ENCODE peak calls at places on chromosomes 11 and 22, in eight cellular contexts. One of them, this sample, is unnamed.

GRCh38 chr11:80436547-80436946 is 995.7 kb upstream of the TENM4 start:
- DNase-seq in cardiac muscle cell: no peak
- DNase-seq in HL-60: no peak
- DNase-seq in adrenal gland: no peak
- DNase-seq in PC-3: no peak
- DNase-seq in lower leg skin: no peak
- DNase-seq in tibial artery: no peak
- DNase-seq in H1: no peak
- DNase-seq in this sample: no peak

GRCh38 chr11:68852628-68853027 is 10.9 kb upstream of the CPT1A start:
- DNase-seq in adrenal gland: no peak
- DNase-seq in HL-60: no peak
- DNase-seq in cardiac muscle cell: no peak
- DNase-seq in lower leg skin: no peak
- DNase-seq in PC-3: no peak
- DNase-seq in tibial artery: no peak
- DNase-seq in H1: no peak
- DNase-seq in this sample: no peak

GRCh38 chr22:43308451-43309235 is 34.5 kb downstream of the SCUBE1 start:
- DNase-seq in cardiac muscle cell: no peak
- DNase-seq in H1: no peak
- DNase-seq in tibial artery: no peak
- DNase-seq in PC-3: no peak
- DNase-seq in adrenal gland: no peak
- DNase-seq in lower leg skin: no peak
- DNase-seq in HL-60: no peak
- DNase-seq in this sample: no peak

GRCh38 chr11:16404781-16405180 is 48.4 kb upstream of the SOX6 start:
- DNase-seq in PC-3: no peak
- DNase-seq in adrenal gland: no peak
- DNase-seq in H1: no peak
- DNase-seq in lower leg skin: no peak
- DNase-seq in HL-60: no peak
- DNase-seq in cardiac muscle cell: no peak
- DNase-seq in tibial artery: no peak
- DNase-seq in this sample: no peak

GRCh38 chr11:80441821-80442220 is 1001.0 kb upstream of the TENM4 start:
- DNase-seq in H1: no peak
- DNase-seq in adrenal gland: no peak
- DNase-seq in tibial artery: no peak
- DNase-seq in HL-60: no peak
- DNase-seq in lower leg skin: no peak
- DNase-seq in PC-3: peak
- DNase-seq in cardiac muscle cell: peak
- DNase-seq in this sample: peak

GRCh38 chr11:69351460-69351859 is 57.5 kb downstream of the MYEOV start:
- DNase-seq in adrenal gland: no peak
- DNase-seq in cardiac muscle cell: peak
- DNase-seq in PC-3: peak
- DNase-seq in H1: no peak
- DNase-seq in HL-60: no peak
- DNase-seq in lower leg skin: no peak
- DNase-seq in tibial artery: no peak
- DNase-seq in this sample: peak

GRCh38 chr22:29700206-29700948 is 19.4 kb upstream of the CABP7 start:
- DNase-seq in PC-3: no peak
- DNase-seq in HL-60: no peak
- DNase-seq in lower leg skin: no peak
- DNase-seq in H1: no peak
- DNase-seq in adrenal gland: no peak
- DNase-seq in cardiac muscle cell: no peak
- DNase-seq in tibial artery: no peak
- DNase-seq in this sample: no peak

GRCh38 chr22:31177420-31178162 is 17.6 kb downstream of the RNF185 start:
- DNase-seq in cardiac muscle cell: peak
- DNase-seq in adrenal gland: no peak
- DNase-seq in HL-60: no peak
- DNase-seq in PC-3: peak
- DNase-seq in tibial artery: no peak
- DNase-seq in lower leg skin: no peak
- DNase-seq in H1: no peak
- DNase-seq in this sample: peak

GRCh38 chr11:7547091-7547490 is 33.3 kb downstream of the PPFIBP2 start:
- DNase-seq in HL-60: no peak
- DNase-seq in lower leg skin: no peak
- DNase-seq in PC-3: no peak
- DNase-seq in cardiac muscle cell: no peak
- DNase-seq in H1: no peak
- DNase-seq in adrenal gland: no peak
- DNase-seq in tibial artery: no peak
- DNase-seq in this sample: no peak

GRCh38 chr11:7547687-7548086 is 33.9 kb downstream of the PPFIBP2 start:
- DNase-seq in PC-3: no peak
- DNase-seq in H1: no peak
- DNase-seq in tibial artery: no peak
- DNase-seq in lower leg skin: no peak
- DNase-seq in adrenal gland: no peak
- DNase-seq in cardiac muscle cell: no peak
- DNase-seq in HL-60: no peak
- DNase-seq in this sample: no peak

GRCh38 chr11:7546324-7546791 is 32.6 kb downstream of the PPFIBP2 start:
- DNase-seq in H1: no peak
- DNase-seq in HL-60: no peak
- DNase-seq in PC-3: peak
- DNase-seq in adrenal gland: no peak
- DNase-seq in tibial artery: no peak
- DNase-seq in cardiac muscle cell: no peak
- DNase-seq in lower leg skin: peak
- DNase-seq in this sample: peak

GRCh38 chr11:7549681-7550080 is 35.9 kb downstream of the PPFIBP2 start:
- DNase-seq in cardiac muscle cell: no peak
- DNase-seq in PC-3: no peak
- DNase-seq in tibial artery: no peak
- DNase-seq in lower leg skin: no peak
- DNase-seq in HL-60: no peak
- DNase-seq in adrenal gland: no peak
- DNase-seq in H1: no peak
- DNase-seq in this sample: no peak

GRCh38 chr11:7548659-7549283 is 35.0 kb downstream of the PPFIBP2 start:
- DNase-seq in cardiac muscle cell: no peak
- DNase-seq in lower leg skin: no peak
- DNase-seq in PC-3: peak
- DNase-seq in HL-60: no peak
- DNase-seq in H1: peak
- DNase-seq in tibial artery: no peak
- DNase-seq in adrenal gland: no peak
- DNase-seq in this sample: no peak
- TF ChIP-seq CTCF in cardiac muscle cell: no peak
- TF ChIP-seq CTCF in lower leg skin: no peak
- TF ChIP-seq CTCF in PC-3: peak
- TF ChIP-seq CTCF in HL-60: peak
- TF ChIP-seq CTCF in H1: peak
- TF ChIP-seq CTCF in tibial artery: no peak
- TF ChIP-seq CTCF in adrenal gland: no peak
- TF ChIP-seq CTCF in this sample: peak

GRCh38 chr22:39469681-39470461 is 13.1 kb downstream of the MGAT3 start:
- DNase-seq in cardiac muscle cell: no peak
- DNase-seq in HL-60: no peak
- DNase-seq in H1: no peak
- DNase-seq in PC-3: no peak
- DNase-seq in lower leg skin: no peak
- DNase-seq in adrenal gland: no peak
- DNase-seq in tibial artery: no peak
- DNase-seq in this sample: no peak

GRCh38 chr22:39472570-39473556 is 16.1 kb downstream of the MGAT3 start:
- DNase-seq in HL-60: no peak
- DNase-seq in PC-3: no peak
- DNase-seq in lower leg skin: no peak
- DNase-seq in adrenal gland: no peak
- DNase-seq in tibial artery: no peak
- DNase-seq in H1: no peak
- DNase-seq in cardiac muscle cell: peak
- DNase-seq in this sample: no peak

GRCh38 chr22:39473856-39474255 is 17.0 kb downstream of the MGAT3 start:
- DNase-seq in PC-3: no peak
- DNase-seq in H1: no peak
- DNase-seq in adrenal gland: no peak
- DNase-seq in HL-60: no peak
- DNase-seq in cardiac muscle cell: no peak
- DNase-seq in tibial artery: no peak
- DNase-seq in lower leg skin: no peak
- DNase-seq in this sample: no peak

GRCh38 chr22:39470462-39471335 is 13.9 kb downstream of the MGAT3 start:
- DNase-seq in tibial artery: no peak
- DNase-seq in lower leg skin: no peak
- DNase-seq in adrenal gland: no peak
- DNase-seq in cardiac muscle cell: peak
- DNase-seq in H1: no peak
- DNase-seq in PC-3: no peak
- DNase-seq in HL-60: no peak
- DNase-seq in this sample: no peak

DNA sequence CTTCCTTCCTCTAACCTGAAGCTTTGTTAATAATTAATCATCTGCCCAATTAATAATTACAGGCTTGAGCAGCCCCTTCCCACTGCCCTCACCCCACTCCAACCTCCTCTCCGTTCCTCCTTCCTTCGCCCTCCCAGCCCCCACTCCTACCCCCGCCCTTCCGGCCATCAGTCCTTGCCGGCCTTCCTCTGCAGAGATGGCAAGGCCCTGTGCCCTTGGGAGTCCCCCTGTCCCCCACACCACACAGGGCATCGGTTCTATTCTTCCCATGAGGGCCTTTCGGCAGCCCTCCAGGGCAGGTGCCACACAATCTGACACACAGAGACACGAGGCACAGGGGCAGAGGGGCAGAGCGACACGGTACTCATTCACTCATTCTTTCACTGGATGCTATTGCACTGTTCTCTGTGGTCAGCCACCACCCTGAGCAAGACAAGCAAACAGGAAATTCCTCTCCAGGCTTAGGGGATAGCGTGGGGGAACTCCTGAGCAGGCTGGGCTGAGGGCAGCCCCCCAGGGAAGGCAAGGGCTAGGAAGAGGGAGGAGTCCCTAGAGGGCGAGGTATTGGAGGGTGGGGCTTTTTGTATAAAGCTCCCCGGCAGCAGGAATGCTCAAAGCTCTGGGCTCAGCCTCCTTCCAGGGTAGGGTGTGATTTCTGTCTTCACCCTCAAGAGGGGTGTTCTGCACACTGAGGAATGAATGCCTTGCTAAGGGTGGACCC is 14.8 kb downstream of the MGAT3 start:
- DNase-seq in cardiac muscle cell: peak
- DNase-seq in HL-60: no peak
- DNase-seq in tibial artery: no peak
- DNase-seq in H1: no peak
- DNase-seq in lower leg skin: no peak
- DNase-seq in adrenal gland: no peak
- DNase-seq in PC-3: no peak
- DNase-seq in this sample: peak
- H3K4me3 ChIP-seq in cardiac muscle cell: no peak
- H3K4me3 ChIP-seq in HL-60: no peak
- H3K4me3 ChIP-seq in tibial artery: no peak
- H3K4me3 ChIP-seq in H1: no peak
- H3K4me3 ChIP-seq in lower leg skin: no peak
- H3K4me3 ChIP-seq in adrenal gland: no peak
- H3K4me3 ChIP-seq in PC-3: no peak
- H3K4me3 ChIP-seq in this sample: no peak

GRCh38 chr11:116876656-116877055 is 39.2 kb upstream of the APOA1 start:
- DNase-seq in adrenal gland: no peak
- DNase-seq in tibial artery: no peak
- DNase-seq in lower leg skin: no peak
- DNase-seq in H1: no peak
- DNase-seq in PC-3: no peak
- DNase-seq in HL-60: no peak
- DNase-seq in cardiac muscle cell: no peak
- DNase-seq in this sample: no peak

GRCh38 chr11:116885951-116886629 is 48.7 kb upstream of the APOA1 start:
- DNase-seq in lower leg skin: no peak
- DNase-seq in adrenal gland: no peak
- DNase-seq in HL-60: no peak
- DNase-seq in cardiac muscle cell: peak
- DNase-seq in H1: no peak
- DNase-seq in tibial artery: no peak
- DNase-seq in PC-3: no peak
- DNase-seq in this sample: no peak

GRCh38 chr11:116879789-116880402 is 42.5 kb upstream of the APOA1 start:
- DNase-seq in tibial artery: no peak
- DNase-seq in adrenal gland: peak
- DNase-seq in HL-60: peak
- DNase-seq in lower leg skin: no peak
- DNase-seq in H1: no peak
- DNase-seq in PC-3: peak
- DNase-seq in cardiac muscle cell: peak
- DNase-seq in this sample: peak

GRCh38 chr11:116882386-116882785 is 45.0 kb upstream of the APOA1 start:
- DNase-seq in HL-60: peak
- DNase-seq in PC-3: peak
- DNase-seq in H1: no peak
- DNase-seq in adrenal gland: no peak
- DNase-seq in tibial artery: no peak
- DNase-seq in cardiac muscle cell: no peak
- DNase-seq in lower leg skin: no peak
- DNase-seq in this sample: peak

GRCh38 chr11:116881153-116881552 is 43.7 kb upstream of the APOA1 start:
- DNase-seq in adrenal gland: no peak
- DNase-seq in lower leg skin: peak
- DNase-seq in PC-3: no peak
- DNase-seq in cardiac muscle cell: no peak
- DNase-seq in HL-60: no peak
- DNase-seq in H1: no peak
- DNase-seq in tibial artery: no peak
- DNase-seq in this sample: no peak
- TF ChIP-seq CTCF in adrenal gland: no peak
- TF ChIP-seq CTCF in lower leg skin: no peak
- TF ChIP-seq CTCF in PC-3: no peak
- TF ChIP-seq CTCF in cardiac muscle cell: no peak
- TF ChIP-seq CTCF in HL-60: no peak
- TF ChIP-seq CTCF in H1: no peak
- TF ChIP-seq CTCF in tibial artery: no peak
- TF ChIP-seq CTCF in this sample: no peak

GRCh38 chr11:122343247-122343646 is 227.2 kb upstream of the BLID start:
- DNase-seq in cardiac muscle cell: peak
- DNase-seq in tibial artery: no peak
- DNase-seq in PC-3: no peak
- DNase-seq in adrenal gland: no peak
- DNase-seq in HL-60: no peak
- DNase-seq in lower leg skin: no peak
- DNase-seq in H1: no peak
- DNase-seq in this sample: no peak
- H3K4me3 ChIP-seq in cardiac muscle cell: no peak
- H3K4me3 ChIP-seq in tibial artery: no peak
- H3K4me3 ChIP-seq in PC-3: no peak
- H3K4me3 ChIP-seq in adrenal gland: no peak
- H3K4me3 ChIP-seq in HL-60: no peak
- H3K4me3 ChIP-seq in lower leg skin: no peak
- H3K4me3 ChIP-seq in H1: no peak
- H3K4me3 ChIP-seq in this sample: no peak

DNA sequence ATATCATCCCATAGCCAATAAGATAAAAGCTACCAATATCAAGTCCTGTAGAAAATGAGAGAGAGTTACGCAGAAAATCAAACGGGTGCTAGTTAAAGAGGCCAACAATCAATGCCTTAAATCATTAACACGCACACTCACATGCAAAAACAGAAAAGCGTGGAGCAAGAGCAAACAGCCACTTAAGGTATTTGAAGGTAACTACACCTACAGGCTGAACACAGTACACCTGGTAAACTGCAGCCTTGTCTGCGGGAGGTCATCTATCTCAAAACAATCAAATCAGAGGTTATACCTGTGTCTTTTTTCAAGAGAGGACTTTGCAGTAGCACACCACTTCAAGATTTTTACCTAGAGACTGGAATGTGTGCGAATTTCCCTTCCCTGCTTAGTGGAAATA is 23.6 kb downstream of the SLC35F2 start:
- DNase-seq in H1: no peak
- DNase-seq in tibial artery: no peak
- DNase-seq in PC-3: no peak
- DNase-seq in cardiac muscle cell: no peak
- DNase-seq in HL-60: no peak
- DNase-seq in lower leg skin: peak
- DNase-seq in adrenal gland: no peak
- DNase-seq in this sample: no peak
- TF ChIP-seq CTCF in H1: peak
- TF ChIP-seq CTCF in tibial artery: no peak
- TF ChIP-seq CTCF in PC-3: no peak
- TF ChIP-seq CTCF in cardiac muscle cell: no peak
- TF ChIP-seq CTCF in HL-60: no peak
- TF ChIP-seq CTCF in lower leg skin: no peak
- TF ChIP-seq CTCF in adrenal gland: no peak
- TF ChIP-seq CTCF in this sample: no peak

This sample was measured in bronchial epithelial cell.